ENCODE peak calls at places on chromosomes 16 and 17, in ten cellular contexts. J, K, S, W, C, E, H, X, V and O are unnamed samples.

GRCh38 chr16:80253741-80254140 is 287.1 kb upstream of the DYNLRB2 start:
- DNase-seq in J (no peak), K (no peak), S (no peak), W (no peak), C (no peak), E (no peak), H (no peak), X (no peak), V (no peak), O (no peak)

GRCh38 chr17:28889996-28890395 is 7.5 kb downstream of the FLOT2 start:
- DNase-seq in J (no peak), K (no peak), S (no peak), W (no peak), C (no peak), E (no peak), H (no peak), X (no peak), V (peak), O (peak)

GRCh38 chr16:69798466-69798865 is 36.3 kb downstream of the WWP2 start:
- DNase-seq in J (no peak), K (no peak), S (no peak), W (peak), C (no peak), E (peak), H (peak), X (no peak), V (no peak), O (no peak)

GRCh38 chr17:83037084-83037950 is 42.1 kb upstream of the METRNL start:
- DNase-seq in J (no peak), K (no peak), S (no peak), W (no peak), C (no peak), E (no peak), H (peak), X (no peak), V (no peak), O (no peak)

GRCh38 chr16:3020604-3021448 is 658 bp downstream of the TNFRSF12A start:
- DNase-seq in J (peak), K (peak), S (peak), W (peak), C (peak), E (peak), H (peak), X (peak), V (peak), O (peak)

GRCh38 chr16:81468269-81468902 is 23.8 kb downstream of the CMIP start:
- DNase-seq in J (no peak), K (no peak), S (no peak), W (no peak), C (no peak), E (no peak), H (no peak), X (no peak), V (no peak), O (no peak)

GRCh38 chr16:47129755-47130435 is 13.8 kb downstream of the NETO2 start:
- DNase-seq in J (no peak), K (no peak), S (no peak), W (no peak), C (no peak), E (no peak), H (no peak), X (no peak), V (no peak), O (no peak)

GRCh38 chr16:55021595-55022475 is 91.2 kb downstream of the IRX5 start:
- DNase-seq in J (no peak), K (no peak), S (peak), W (peak), C (no peak), E (no peak), H (no peak), X (no peak), V (no peak), O (no peak)

GRCh38 chr17:63918305-63918704 is 334 bp downstream of the GH1 start:
- DNase-seq in J (no peak), K (no peak), S (peak), W (no peak), C (no peak), E (no peak), H (peak), X (no peak), V (no peak), O (no peak)

GRCh38 chr16:51050379-51050710 is 100.7 kb downstream of the SALL1 start:
- DNase-seq in J (no peak), K (no peak), S (no peak), W (no peak), C (no peak), E (no peak), H (no peak), X (no peak), V (no peak), O (no peak)

GRCh38 chr17:31739300-31739699 is 119.7 kb downstream of the COPRS start:
- DNase-seq in J (no peak), K (no peak), S (no peak), W (peak), C (no peak), E (no peak), H (no peak), X (no peak), V (no peak), O (no peak)

GRCh38 chr17:59558953-59559352 is 6.5 kb upstream of the DHX40 start:
- DNase-seq in J (no peak), K (no peak), S (no peak), W (peak), C (no peak), E (no peak), H (no peak), X (no peak), V (no peak), O (no peak)

GRCh38 chr17:12744298-12744697 is 45.0 kb upstream of the ARHGAP44 start:
- DNase-seq in J (no peak), K (no peak), S (peak), W (no peak), C (no peak), E (peak), H (no peak), X (no peak), V (no peak), O (no peak)

GRCh38 chr17:49980703-49981197 is 11.8 kb downstream of the DLX4 start:
- DNase-seq in J (no peak), K (no peak), S (peak), W (no peak), C (no peak), E (no peak), H (no peak), X (no peak), V (no peak), O (no peak)

GRCh38 chr17:44255915-44256314 is 12.0 kb downstream of the SLC4A1 start:
- DNase-seq in J (no peak), K (no peak), S (no peak), W (no peak), C (no peak), E (no peak), H (no peak), X (no peak), V (no peak), O (no peak)

GRCh38 chr17:44249501-44250246 is 18.3 kb downstream of the SLC4A1 start:
- DNase-seq in J (no peak), K (no peak), S (no peak), W (no peak), C (no peak), E (no peak), H (no peak), X (no peak), V (no peak), O (no peak)

GRCh38 chr17:44251062-44251461 is 16.9 kb downstream of the SLC4A1 start:
- DNase-seq in J (no peak), K (no peak), S (no peak), W (no peak), C (no peak), E (no peak), H (no peak), X (no peak), V (no peak), O (no peak)

GRCh38 chr17:44254696-44255095 is 13.2 kb downstream of the SLC4A1 start:
- DNase-seq in J (no peak), K (no peak), S (no peak), W (no peak), C (no peak), E (no peak), H (no peak), X (no peak), V (no peak), O (no peak)

GRCh38 chr17:44253021-44253420 is 14.9 kb downstream of the SLC4A1 start:
- DNase-seq in J (no peak), K (no peak), S (no peak), W (no peak), C (no peak), E (no peak), H (no peak), X (no peak), V (no peak), O (no peak)
- TF ChIP-seq CTCF in J (no peak), K (no peak), S (no peak), W (no peak), C (no peak), E (no peak), H (no peak), X (no peak), V (no peak), O (no peak)

GRCh38 chr16:10256855-10257641 is 74.8 kb upstream of the GRIN2A start:
- DNase-seq in J (peak), K (no peak), S (peak), W (peak), C (no peak), E (peak), H (peak), X (no peak), V (no peak), O (peak)
- TF ChIP-seq CTCF in J (peak), K (peak), S (peak), W (peak), C (peak), E (peak), H (peak), X (peak), V (peak), O (peak)

GRCh38 chr17:39527220-39527813 is 66.0 kb downstream of the CDK12 start:
- DNase-seq in J (peak), K (no peak), S (no peak), W (peak), C (no peak), E (no peak), H (no peak), X (no peak), V (peak), O (no peak)
- TF ChIP-seq CTCF in J (peak), K (peak), S (peak), W (peak), C (peak), E (no peak), H (no peak), X (peak), V (peak), O (peak)

GRCh38 chr16:84832488-84833141 is 12.8 kb downstream of the CRISPLD2 start:
- DNase-seq in J (no peak), K (peak), S (no peak), W (peak), C (peak), E (peak), H (peak), X (peak), V (peak), O (no peak)
- TF ChIP-seq CTCF in J (no peak), K (no peak), S (no peak), W (no peak), C (no peak), E (no peak), H (no peak), X (no peak), V (no peak), O (no peak)

DNA sequence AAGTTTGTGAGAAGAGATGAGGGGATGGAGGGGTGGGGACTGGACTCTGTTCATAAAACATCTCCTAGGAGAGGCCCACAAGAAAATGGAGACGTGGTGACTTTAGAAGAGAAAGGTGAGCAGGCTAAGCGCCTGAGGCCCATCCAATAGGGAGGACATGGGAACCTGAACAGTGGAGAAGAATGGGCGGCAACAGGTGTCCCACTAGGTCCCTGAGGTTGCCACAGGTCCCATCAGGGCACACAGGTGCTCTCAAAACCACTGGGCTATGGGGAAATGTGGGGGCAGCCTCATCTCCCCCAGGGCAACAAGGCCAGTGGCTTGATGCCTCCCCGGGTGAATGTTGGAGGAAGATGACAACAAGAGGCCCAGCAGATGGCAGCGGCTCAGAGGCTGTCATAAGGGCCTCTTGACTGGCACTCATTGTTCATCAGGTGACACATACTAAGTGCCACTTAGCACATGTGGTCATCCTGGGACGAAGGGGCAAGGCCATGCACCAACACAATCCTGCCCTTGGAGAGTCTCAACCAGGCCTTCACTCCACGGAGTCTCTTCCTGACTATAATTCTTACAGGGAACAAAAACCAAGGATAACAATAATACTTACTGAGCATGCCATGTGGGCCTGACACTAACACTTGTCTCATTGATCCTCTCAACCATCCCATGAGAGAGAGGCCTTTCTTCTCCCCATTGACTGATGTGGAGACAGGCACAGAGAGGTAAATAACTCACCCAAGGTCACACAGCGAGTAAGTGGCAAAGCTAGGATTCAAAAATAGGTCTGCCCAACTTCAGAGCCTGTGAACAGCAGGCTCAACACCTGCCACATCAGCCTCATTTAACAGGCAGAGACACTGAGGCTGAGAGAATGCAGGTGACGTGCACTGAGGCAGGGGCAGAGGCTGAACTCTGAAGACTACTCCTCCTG is 38.0 kb downstream of the CUEDC1 start:
- DNase-seq in J (peak), K (no peak), S (no peak), W (no peak), C (no peak), E (peak), H (no peak), X (peak), V (peak), O (no peak)
- TF ChIP-seq CTCF in J (peak), K (no peak), S (no peak), W (no peak), C (no peak), E (no peak), H (no peak), X (no peak), V (no peak), O (peak)

GRCh38 chr17:77957215-77957868 is 1.2 kb upstream of the TNRC6C start:
- DNase-seq in J (peak), K (no peak), S (no peak), W (peak), C (no peak), E (no peak), H (no peak), X (no peak), V (peak), O (no peak)

GRCh38 chr17:77959216-77959925 is 868 bp downstream of the TNRC6C start:
- DNase-seq in J (peak), K (peak), S (no peak), W (peak), C (no peak), E (no peak), H (peak), X (peak), V (no peak), O (no peak)

GRCh38 chr17:77959926-77960521 is 1.5 kb downstream of the TNRC6C start:
- DNase-seq in J (no peak), K (no peak), S (peak), W (peak), C (no peak), E (peak), H (no peak), X (no peak), V (no peak), O (no peak)

GRCh38 chr17:77958716-77959215 is 263 bp downstream of the TNRC6C start:
- DNase-seq in J (no peak), K (no peak), S (no peak), W (no peak), C (no peak), E (no peak), H (no peak), X (no peak), V (no peak), O (no peak)

DNA sequence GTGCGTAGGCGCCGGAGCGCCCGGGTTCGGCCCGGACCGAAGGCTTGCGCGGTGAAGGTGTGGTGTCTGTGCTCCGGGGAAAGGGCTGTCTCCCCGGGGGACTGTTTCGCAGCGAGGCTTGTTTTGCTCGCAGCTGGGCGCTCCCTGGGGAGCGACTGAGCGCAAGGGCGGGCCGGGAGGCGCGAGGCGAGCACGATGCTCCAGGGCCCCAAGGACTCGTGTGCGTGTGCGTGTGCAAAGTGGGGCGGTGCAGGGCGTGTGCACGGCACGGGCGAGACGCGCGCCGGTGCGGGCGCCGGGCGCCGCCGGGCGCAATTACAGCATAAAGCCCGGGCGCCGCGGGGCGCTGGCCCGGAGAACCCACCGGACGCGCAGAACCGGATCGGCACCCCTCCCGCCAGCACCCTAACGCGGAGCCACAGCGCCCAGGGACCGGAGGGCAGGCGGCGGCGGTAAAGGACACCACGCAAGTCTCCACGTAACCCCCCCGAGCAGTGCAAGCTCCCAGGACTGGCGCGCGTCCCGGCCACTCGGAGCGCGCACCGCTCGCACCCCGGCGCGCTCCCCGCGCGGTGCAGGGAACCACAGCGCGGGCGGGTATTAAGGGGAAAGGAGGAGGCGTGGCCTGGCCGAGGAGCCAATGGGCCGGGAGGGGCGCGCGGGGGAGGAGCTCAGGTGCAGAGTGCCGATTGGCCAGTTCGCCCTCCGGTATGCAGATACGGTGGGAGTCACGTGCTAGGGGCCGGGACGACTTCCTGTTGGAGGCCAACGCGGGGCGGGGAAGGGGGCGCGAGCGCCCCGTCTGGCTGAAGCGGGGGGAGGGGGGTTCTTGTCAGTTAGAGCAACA is at the start of gene TNRC6C:
- DNase-seq in J (peak), K (peak), S (peak), W (peak), C (peak), E (peak), H (peak), X (peak), V (peak), O (peak)
- TF ChIP-seq CTCF in J (peak), K (peak), S (peak), W (no peak), C (no peak), E (no peak), H (peak), X (peak), V (no peak), O (no peak)

GRCh38 chr17:27810211-27810901 is 10.0 kb upstream of the NOS2 start:
- DNase-seq in J (peak), K (no peak), S (peak), W (no peak), C (no peak), E (no peak), H (no peak), X (no peak), V (no peak), O (no peak)
- TF ChIP-seq CTCF in J (no peak), K (no peak), S (no peak), W (no peak), C (no peak), E (no peak), H (no peak), X (no peak), V (no peak), O (no peak)